ENCODE peak calls at places on chromosomes 2 and 18, in nine cellular contexts. C is heart left ventricle; Y is left ventricle myocardium inferior; Q is germinal center; S is fibroblast of villous mesenchyme; B is amygdala; I is globus pallidus; W is SIG-M5; K is stimulated activated CD4-positive, alpha-beta T cell treated with anti-CD3 and anti-CD28 coated beads, Interleukin-4, amount 100 ng/mL, for 4 hours. D is an unnamed sample.

GRCh38 chr2:42846026-42846425 is 53.6 kb upstream of the HAAO start:
- DNase-seq in C (no peak), Y (no peak), Q (no peak), S (no peak), B (no peak), I (no peak), W (no peak), K (no peak), D (no peak)

GRCh38 chr18:70411886-70412443 is 123.1 kb downstream of the SOCS6 start:
- DNase-seq in C (no peak), Y (no peak), Q (no peak), S (peak; percentile 97), B (no peak), I (no peak), W (no peak), K (no peak), D (no peak)

GRCh38 chr2:194725169-194725568 is 931.9 kb upstream of the SLC39A10 start:
- DNase-seq in C (no peak), Y (no peak), Q (no peak), S (no peak), B (no peak), I (no peak), W (no peak), K (no peak), D (no peak)

GRCh38 chr2:10053351-10053750 is 10.0 kb downstream of the KLF11 start:
- DNase-seq in C (no peak), Y (no peak), Q (no peak), S (no peak), B (no peak), I (no peak), W (no peak), K (no peak), D (no peak)

GRCh38 chr18:79378416-79379250 is 17.1 kb upstream of the NFATC1 start:
- DNase-seq in C (peak; percentile 80), Y (peak; percentile 79), Q (peak; percentile 81), S (peak; percentile 70), B (no peak), I (peak; percentile 68), W (no peak), K (peak; percentile 79), D (peak; percentile 91)

GRCh38 chr18:59109375-59109774 is 30.3 kb upstream of the SEC11C start:
- DNase-seq in C (no peak), Y (no peak), Q (no peak), S (no peak), B (no peak), I (no peak), W (no peak), K (no peak), D (no peak)

GRCh38 chr2:134181219-134181618 is 72.7 kb upstream of the MGAT5 start:
- DNase-seq in C (no peak), Y (no peak), Q (no peak), S (no peak), B (no peak), I (no peak), W (no peak), K (no peak), D (peak; percentile 45)

GRCh38 chr2:220785181-220785580 is 786.9 kb downstream of the EPHA4 start:
- DNase-seq in C (no peak), Y (no peak), Q (no peak), S (no peak), B (no peak), I (no peak), W (no peak), K (no peak), D (no peak)

GRCh38 chr2:189188446-189188845 is 8.9 kb upstream of the COL5A2 start:
- DNase-seq in C (no peak), Y (no peak), Q (no peak), S (no peak), B (no peak), I (no peak), W (no peak), K (no peak), D (no peak)

GRCh38 chr18:74510770-74511095 is 14.6 kb downstream of the CNDP2 start:
- DNase-seq in C (no peak), Y (no peak), Q (no peak), S (no peak), B (no peak), I (no peak), W (no peak), K (no peak), D (no peak)

GRCh38 chr2:83742117-83742782 is 716.8 kb downstream of the SUCLG1 start:
- DNase-seq in C (peak; percentile 8), Y (peak; percentile 39), Q (no peak), S (no peak), B (no peak), I (no peak), W (no peak), K (no peak), D (peak; percentile 65)

GRCh38 chr2:9341351-9341887 is 81.9 kb downstream of the ITGB1BP1 start:
- DNase-seq in C (no peak), Y (no peak), Q (no peak), S (no peak), B (no peak), I (no peak), W (no peak), K (no peak), D (no peak)

GRCh38 chr2:113203217-113203530 is 29.4 kb downstream of the PSD4 start:
- DNase-seq in C (no peak), Y (no peak), Q (no peak), S (no peak), B (no peak), I (no peak), W (no peak), K (no peak), D (no peak)

D was measured in breast epithelium.